ENCODE peak calls at places on chromosomes 2 and 18, in six cellular contexts. N, X, H, E, B and S are unnamed samples.

GRCh38 chr2:27914046-27914792 is 23.7 kb downstream of the BABAM2 start:
- DNase-seq in N (no peak), X (no peak), H (no peak), E (no peak), B (no peak), S (no peak)

GRCh38 chr2:69493268-69493667 is 56.0 kb upstream of the NFU1 start:
- DNase-seq in N (no peak), X (peak; percentile 31), H (no peak), E (no peak), B (no peak), S (no peak)

GRCh38 chr2:239253264-239253663 is 147.6 kb downstream of the HDAC4 start:
- DNase-seq in N (no peak), X (no peak), H (no peak), E (no peak), B (no peak), S (no peak)

GRCh38 chr18:69401475-69402218 is 959 bp downstream of the DOK6 start:
- DNase-seq in N (no peak), X (no peak), H (no peak), E (no peak), B (no peak), S (no peak)

GRCh38 chr2:167103028-167103756 is 214.9 kb downstream of the XIRP2 start:
- DNase-seq in N (no peak), X (no peak), H (no peak), E (no peak), B (no peak), S (no peak)

GRCh38 chr2:167471332-167471731 is 583.1 kb downstream of the XIRP2 start:
- DNase-seq in N (no peak), X (no peak), H (no peak), E (no peak), B (no peak), S (no peak)

GRCh38 chr2:207129821-207130220 is 35.9 kb downstream of the KLF7 start:
- DNase-seq in N (no peak), X (no peak), H (no peak), E (no peak), B (no peak), S (no peak)

GRCh38 chr2:235685024-235685721 is 191.3 kb downstream of the AGAP1 start:
- DNase-seq in N (no peak), X (no peak), H (peak; percentile 30), E (no peak), B (no peak), S (no peak)

GRCh38 chr2:108323619-108324018 is 34.9 kb downstream of the SULT1C2 start:
- DNase-seq in N (no peak), X (no peak), H (no peak), E (no peak), B (no peak), S (peak; percentile 18)

GRCh38 chr2:95385570-95385984 is 16.9 kb upstream of the FAHD2A start:
- DNase-seq in N (no peak), X (no peak), H (no peak), E (no peak), B (no peak), S (no peak)

GRCh38 chr2:241268716-241269445 is 46.6 kb downstream of the HDLBP start:
- DNase-seq in N (no peak), X (peak; percentile 5), H (no peak), E (no peak), B (no peak), S (peak; percentile 32)

GRCh38 chr2:88212251-88212790 is 42.2 kb downstream of the THNSL2 start:
- DNase-seq in N (no peak), X (no peak), H (no peak), E (no peak), B (no peak), S (peak; percentile 40)

GRCh38 chr2:28751956-28752607 is 452 bp downstream of the PPP1CB start:
- DNase-seq in N (no peak), X (no peak), H (no peak), E (peak; percentile 95), B (no peak), S (no peak)

GRCh38 chr2:171163261-171163660 is 2.6 kb upstream of the TLK1 start:
- DNase-seq in N (no peak), X (no peak), H (no peak), E (no peak), B (no peak), S (no peak)

GRCh38 chr2:120437604-120438000 is 91.7 kb downstream of the INHBB start:
- DNase-seq in N (no peak), X (no peak), H (no peak), E (no peak), B (no peak), S (no peak)

GRCh38 chr18:23968638-23969037 is 45.9 kb upstream of the TTC39C start:
- DNase-seq in N (no peak), X (no peak), H (no peak), E (no peak), B (no peak), S (no peak)

GRCh38 chr2:158745866-158746382 is 49.2 kb upstream of the DAPL1 start:
- DNase-seq in N (no peak), X (no peak), H (no peak), E (no peak), B (no peak), S (no peak)

GRCh38 chr2:172578860-172579512 is 23.1 kb downstream of the PDK1 start:
- DNase-seq in N (no peak), X (no peak), H (no peak), E (no peak), B (no peak), S (no peak)